ENCODE peak calls at places on chromosomes 1 and 21, in nine cellular contexts. Z is HFFc6, Y is AG10803, H is neural progenitor cell, I is pancreas, W is HCT116, N is cardiac muscle cell, R is lung, F is endothelial cell. X is an unnamed sample.

GRCh38 chr1:233689748-233690254 is 75.9 kb downstream of the KCNK1 start:
- DNase-seq in Z (no peak), Y (no peak), H (no peak), I (no peak), W (no peak), N (no peak), R (no peak), F (no peak), X (no peak)

GRCh38 chr1:24775901-24776300 is 30.7 kb downstream of the CLIC4 start:
- DNase-seq in Z (no peak), Y (no peak), H (no peak), I (no peak), W (no peak), N (no peak), R (no peak), F (no peak), X (no peak)

GRCh38 chr21:43835061-43835460 is 30.0 kb upstream of the AGPAT3 start:
- DNase-seq in Z (no peak), Y (no peak), H (no peak), I (peak; percentile 23), W (no peak), N (no peak), R (no peak), F (no peak), X (no peak)

GRCh38 chr1:42756956-42757891 is 9.6 kb downstream of the P3H1 start:
- DNase-seq in Z (peak; percentile 61), Y (peak; percentile 73), H (peak; percentile 81), I (no peak), W (peak; percentile 55), N (peak; percentile 70), R (no peak), F (no peak), X (peak; percentile 73)

GRCh38 chr1:19309123-19309813 is 2.7 kb downstream of the AKR7A2 start:
- DNase-seq in Z (peak; percentile 91), Y (peak; percentile 69), H (no peak), I (no peak), W (no peak), N (peak; percentile 30), R (no peak), F (no peak), X (no peak)

GRCh38 chr1:151837197-151837596 is 2.4 kb downstream of the C2CD4D start:
- DNase-seq in Z (no peak), Y (no peak), H (no peak), I (no peak), W (no peak), N (no peak), R (no peak), F (no peak), X (no peak)

GRCh38 chr21:15820857-15821256 is 91.1 kb downstream of the USP25 start:
- DNase-seq in Z (no peak), Y (peak; percentile 4), H (no peak), I (no peak), W (no peak), N (no peak), R (no peak), F (no peak), X (no peak)

GRCh38 chr1:30781906-30782305 is 24.3 kb upstream of the LAPTM5 start:
- DNase-seq in Z (no peak), Y (no peak), H (no peak), I (peak; percentile 48), W (no peak), N (no peak), R (no peak), F (no peak), X (no peak)

GRCh38 chr1:195981448-195982139 is 626.6 kb downstream of the KCNT2 start:
- DNase-seq in Z (peak; percentile 60), Y (no peak), H (no peak), I (no peak), W (no peak), N (peak; percentile 5), R (no peak), F (no peak), X (no peak)

GRCh38 chr1:39689214-39689613 is 2.0 kb downstream of the HPCAL4 start:
- DNase-seq in Z (no peak), Y (no peak), H (no peak), I (no peak), W (no peak), N (no peak), R (no peak), F (no peak), X (no peak)

GRCh38 chr21:35145626-35146236 is 96.6 kb upstream of the RUNX1 start:
- DNase-seq in Z (no peak), Y (no peak), H (no peak), I (peak; percentile 44), W (no peak), N (no peak), R (no peak), F (no peak), X (no peak)

GRCh38 chr1:203692565-203693470 is 66.2 kb downstream of the ATP2B4 start:
- DNase-seq in Z (peak; percentile 95), Y (peak; percentile 98), H (no peak), I (peak; percentile 79), W (peak; percentile 59), N (peak; percentile 95), R (peak; percentile 80), F (no peak), X (no peak)

GRCh38 chr1:116983112-116983511 is 18.4 kb upstream of the CD101 start:
- DNase-seq in Z (no peak), Y (no peak), H (no peak), I (no peak), W (no peak), N (no peak), R (no peak), F (no peak), X (no peak)

GRCh38 chr1:191888996-191889622 is 269.2 kb upstream of the RGS18 start:
- DNase-seq in Z (no peak), Y (no peak), H (no peak), I (no peak), W (no peak), N (peak; percentile 41), R (no peak), F (no peak), X (no peak)

GRCh38 chr1:188706742-188707141 is 1770.9 kb downstream of the BRINP3 start:
- DNase-seq in Z (peak; percentile 27), Y (no peak), H (no peak), I (no peak), W (peak; percentile 91), N (peak; percentile 32), R (no peak), F (no peak), X (no peak)

GRCh38 chr21:38349111-38349746 is 92.4 kb downstream of the KCNJ15 start:
- DNase-seq in Z (no peak), Y (no peak), H (no peak), I (no peak), W (no peak), N (peak; percentile 24), R (no peak), F (no peak), X (no peak)

GRCh38 chr21:29382029-29382654 is 83.4 kb downstream of the BACH1 start:
- DNase-seq in Z (peak; percentile 62), Y (peak; percentile 53), H (no peak), I (no peak), W (no peak), N (peak; percentile 32), R (no peak), F (no peak), X (no peak)

GRCh38 chr1:162856260-162856659 is 4.7 kb downstream of the CCDC190 start:
- DNase-seq in Z (peak; percentile 94), Y (peak; percentile 87), H (no peak), I (no peak), W (peak; percentile 50), N (peak; percentile 88), R (no peak), F (no peak), X (no peak)

GRCh38 chr1:208207388-208208131 is 36.6 kb downstream of the PLXNA2 start:
- DNase-seq in Z (peak; percentile 91), Y (peak; percentile 93), H (no peak), I (peak; percentile 82), W (no peak), N (peak; percentile 98), R (peak; percentile 87), F (no peak), X (no peak)

GRCh38 chr1:1954831-1955441 is 35.9 kb upstream of the TMEM52 start:
- DNase-seq in Z (no peak), Y (no peak), H (no peak), I (peak; percentile 32), W (no peak), N (no peak), R (no peak), F (no peak), X (no peak)
- TF ChIP-seq CTCF in Z (peak; percentile 58), Y (no peak), H (peak; percentile 29), I (no peak), W (no peak), N (peak; percentile 15), R (no peak), F (peak; percentile 17), X (no peak)

GRCh38 chr1:54886724-54887664 is at the start of gene DHCR24:
- DNase-seq in Z (peak; percentile 58), Y (peak; percentile 75), H (peak; percentile 95), I (peak; percentile 90), W (peak; percentile 43), N (peak; percentile 86), R (peak; percentile 87), F (peak; percentile 86), X (peak; percentile 99)
- TF ChIP-seq CTCF in Z (no peak), Y (no peak), H (no peak), I (no peak), W (no peak), N (no peak), R (no peak), F (no peak), X (no peak)

DNA sequence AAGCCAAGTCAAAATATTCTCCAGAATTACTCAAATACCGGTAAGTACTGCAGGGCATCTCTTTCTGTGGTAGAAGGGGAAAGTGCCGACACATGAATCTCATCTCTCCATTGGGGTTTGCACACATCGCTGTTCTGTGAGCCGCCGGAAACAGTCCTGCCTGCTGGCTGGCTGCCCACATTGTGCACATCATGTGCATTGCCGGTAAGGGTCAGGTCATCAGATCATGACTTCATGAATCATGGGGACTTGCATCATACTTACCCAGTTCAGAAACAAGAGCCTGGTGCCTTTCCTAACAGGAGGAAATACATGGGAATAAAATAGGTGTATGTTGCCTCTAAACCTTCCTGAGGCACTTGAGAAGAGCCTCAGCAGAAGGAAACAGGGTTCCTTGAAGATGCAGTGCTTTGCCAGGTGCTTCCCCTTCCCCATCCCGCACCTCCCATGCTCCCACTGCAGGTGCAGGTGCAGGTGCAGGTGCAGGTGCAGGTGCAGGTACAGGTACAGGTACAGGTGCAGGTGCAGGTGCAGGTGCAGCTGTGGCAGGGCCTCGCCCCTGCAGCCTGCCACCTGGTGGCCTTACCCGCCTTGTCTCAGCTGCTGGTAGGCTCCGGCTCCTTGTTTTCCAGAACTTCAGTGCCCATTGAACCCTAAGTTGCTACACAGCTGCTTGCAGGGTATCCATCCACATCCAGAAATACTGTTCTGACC is 26.5 kb downstream of the GPR137B start:
- DNase-seq in Z (no peak), Y (peak; percentile 23), H (no peak), I (no peak), W (no peak), N (peak; percentile 87), R (peak; percentile 62), F (no peak), X (no peak)
- TF ChIP-seq CTCF in Z (no peak), Y (no peak), H (peak; percentile 28), I (no peak), W (peak; percentile 5), N (no peak), R (no peak), F (no peak), X (no peak)

GRCh38 chr1:65717815-65718454 is 74.8 kb upstream of the PDE4B start:
- DNase-seq in Z (peak; percentile 37), Y (peak; percentile 56), H (no peak), I (no peak), W (peak; percentile 24), N (peak; percentile 49), R (no peak), F (no peak), X (no peak)
- TF ChIP-seq CTCF in Z (peak; percentile 65), Y (peak; percentile 41), H (no peak), I (no peak), W (peak; percentile 46), N (peak; percentile 6), R (no peak), F (no peak), X (no peak)

GRCh38 chr21:17900281-17900989 is 81.3 kb upstream of the C21orf91 start:
- DNase-seq in Z (no peak), Y (no peak), H (peak; percentile 26), I (no peak), W (no peak), N (no peak), R (no peak), F (no peak), X (no peak)
- TF ChIP-seq CTCF in Z (no peak), Y (no peak), H (peak; percentile 30), I (no peak), W (no peak), N (no peak), R (no peak), F (no peak), X (no peak)

X was measured in GM13976.